ENCODE peak calls at places on chromosomes 1 and 21, in five cellular contexts. One of them, this sample, is unnamed.

GRCh38 chr1:203124011-203124410 is 3.5 kb upstream of the ADORA1 start:
- DNase-seq in gastrocnemius medialis: no peak
- DNase-seq in left ventricle myocardium inferior: no peak
- DNase-seq in CD4-positive, alpha-beta memory T cell: no peak
- DNase-seq in spleen: no peak
- DNase-seq in this sample: no peak

GRCh38 chr1:248375446-248375845 is at the start of gene OR2T6:
- DNase-seq in gastrocnemius medialis: no peak
- DNase-seq in left ventricle myocardium inferior: no peak
- DNase-seq in CD4-positive, alpha-beta memory T cell: no peak
- DNase-seq in spleen: no peak
- DNase-seq in this sample: no peak

GRCh38 chr1:231938651-231939050 is 312.1 kb downstream of the DISC1 start:
- DNase-seq in gastrocnemius medialis: no peak
- DNase-seq in left ventricle myocardium inferior: no peak
- DNase-seq in CD4-positive, alpha-beta memory T cell: no peak
- DNase-seq in spleen: no peak
- DNase-seq in this sample: no peak

GRCh38 chr1:1616045-1616821 is 933 bp downstream of the MIB2 start:
- DNase-seq in gastrocnemius medialis: no peak
- DNase-seq in left ventricle myocardium inferior: no peak
- DNase-seq in CD4-positive, alpha-beta memory T cell: peak; percentile 49
- DNase-seq in spleen: no peak
- DNase-seq in this sample: no peak

GRCh38 chr1:97989094-97989680 is 68.4 kb upstream of the DPYD start:
- DNase-seq in gastrocnemius medialis: no peak
- DNase-seq in left ventricle myocardium inferior: no peak
- DNase-seq in CD4-positive, alpha-beta memory T cell: no peak
- DNase-seq in spleen: no peak
- DNase-seq in this sample: no peak

GRCh38 chr1:211359876-211360275 is 33.2 kb downstream of the TRAF5 start:
- DNase-seq in gastrocnemius medialis: no peak
- DNase-seq in left ventricle myocardium inferior: no peak
- DNase-seq in CD4-positive, alpha-beta memory T cell: no peak
- DNase-seq in spleen: no peak
- DNase-seq in this sample: no peak

GRCh38 chr1:204989266-204990058 is 53.5 kb upstream of the CNTN2 start:
- DNase-seq in gastrocnemius medialis: peak; percentile 41
- DNase-seq in left ventricle myocardium inferior: peak; percentile 61
- DNase-seq in CD4-positive, alpha-beta memory T cell: peak; percentile 27
- DNase-seq in spleen: peak; percentile 89
- DNase-seq in this sample: peak; percentile 84

GRCh38 chr1:113931456-113931855 is 2.3 kb downstream of the HIPK1 start:
- DNase-seq in gastrocnemius medialis: no peak
- DNase-seq in left ventricle myocardium inferior: no peak
- DNase-seq in CD4-positive, alpha-beta memory T cell: peak; percentile 67
- DNase-seq in spleen: no peak
- DNase-seq in this sample: no peak

GRCh38 chr1:6593810-6594209 is 8.9 kb downstream of the KLHL21 start:
- DNase-seq in gastrocnemius medialis: no peak
- DNase-seq in left ventricle myocardium inferior: no peak
- DNase-seq in CD4-positive, alpha-beta memory T cell: no peak
- DNase-seq in spleen: no peak
- DNase-seq in this sample: no peak

DNA sequence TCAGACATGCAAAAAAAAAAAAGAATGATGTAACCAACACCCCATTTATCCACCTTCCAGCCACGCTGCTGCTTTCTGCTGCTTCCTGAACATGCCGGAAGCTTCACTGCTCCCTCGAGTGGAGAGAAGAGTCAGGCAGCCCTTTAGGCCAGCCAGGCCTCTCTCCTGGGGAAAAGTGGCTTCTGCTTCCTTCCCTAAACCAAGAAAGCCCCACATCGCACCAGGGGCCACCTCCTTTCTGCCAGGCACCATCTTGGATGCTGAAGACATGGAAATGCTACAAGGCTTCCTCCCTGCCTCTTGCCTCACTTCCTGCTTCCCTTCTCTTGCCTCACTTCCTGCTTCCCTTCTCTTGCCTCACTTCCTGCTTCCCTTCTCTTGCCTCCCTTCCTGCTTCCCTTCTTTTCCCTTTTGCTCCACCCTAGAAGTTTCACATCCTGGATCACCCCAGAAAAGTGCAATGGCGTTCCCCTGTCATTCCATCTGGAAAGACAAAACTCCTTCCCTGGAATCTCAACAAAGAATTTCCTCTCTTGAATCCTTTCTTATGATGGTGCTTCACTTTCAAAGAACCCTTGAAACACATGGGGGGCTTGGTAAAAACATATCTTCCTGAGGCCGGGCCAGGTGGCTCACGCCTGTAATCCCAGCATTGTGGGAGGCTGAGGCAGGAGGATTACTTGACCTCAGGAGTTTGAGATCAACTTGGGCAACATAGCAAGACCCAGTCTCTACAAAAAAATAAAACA is 18.7 kb downstream of the TNFRSF8 start:
- DNase-seq in gastrocnemius medialis: no peak
- DNase-seq in left ventricle myocardium inferior: no peak
- DNase-seq in CD4-positive, alpha-beta memory T cell: no peak
- DNase-seq in spleen: peak; percentile 34
- DNase-seq in this sample: no peak
- H3K4me3 ChIP-seq in gastrocnemius medialis: no peak overlapping the region
- H3K4me3 ChIP-seq in left ventricle myocardium inferior: no peak overlapping the region
- H3K4me3 ChIP-seq in CD4-positive, alpha-beta memory T cell: no peak overlapping the region
- H3K4me3 ChIP-seq in spleen: no peak overlapping the region
- H3K4me3 ChIP-seq in this sample: no peak overlapping the region

DNA sequence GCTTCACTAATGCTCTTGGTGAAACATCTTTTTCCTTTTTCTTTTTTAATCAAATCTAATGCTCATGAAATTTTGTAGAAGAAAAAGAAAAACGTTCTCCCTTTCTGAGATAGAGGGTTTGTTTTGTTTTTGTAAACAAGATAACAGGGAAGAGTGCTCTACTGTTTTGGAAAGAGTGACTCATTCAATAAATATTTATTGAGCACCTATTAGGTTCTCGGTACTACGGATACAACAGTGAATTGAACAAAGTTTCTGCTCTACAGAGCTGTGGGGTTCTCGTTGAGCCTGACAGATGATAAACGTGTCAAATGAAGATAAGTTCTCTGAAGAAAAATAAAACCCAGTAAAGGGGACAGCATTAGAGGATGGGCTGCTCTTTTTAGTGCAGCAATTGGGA is 7.0 kb downstream of the PGM1 start:
- DNase-seq in gastrocnemius medialis: no peak
- DNase-seq in left ventricle myocardium inferior: no peak
- DNase-seq in CD4-positive, alpha-beta memory T cell: no peak
- DNase-seq in spleen: no peak
- DNase-seq in this sample: no peak
- H3K27ac ChIP-seq in gastrocnemius medialis: peak overlapping the region; percentile 99
- H3K27ac ChIP-seq in left ventricle myocardium inferior: no peak overlapping the region
- H3K27ac ChIP-seq in CD4-positive, alpha-beta memory T cell: no peak overlapping the region
- H3K27ac ChIP-seq in spleen: no peak overlapping the region
- H3K27ac ChIP-seq in this sample: no peak overlapping the region

GRCh38 chr21:34736116-34736870 is 67.5 kb downstream of the CLIC6 start:
- DNase-seq in gastrocnemius medialis: no peak
- DNase-seq in left ventricle myocardium inferior: no peak
- DNase-seq in CD4-positive, alpha-beta memory T cell: no peak
- DNase-seq in spleen: no peak
- DNase-seq in this sample: no peak
- H3K4me3 ChIP-seq in gastrocnemius medialis: no peak overlapping the region
- H3K4me3 ChIP-seq in left ventricle myocardium inferior: no peak overlapping the region
- H3K4me3 ChIP-seq in CD4-positive, alpha-beta memory T cell: no peak overlapping the region
- H3K4me3 ChIP-seq in spleen: no peak overlapping the region
- H3K4me3 ChIP-seq in this sample: no peak overlapping the region

DNA sequence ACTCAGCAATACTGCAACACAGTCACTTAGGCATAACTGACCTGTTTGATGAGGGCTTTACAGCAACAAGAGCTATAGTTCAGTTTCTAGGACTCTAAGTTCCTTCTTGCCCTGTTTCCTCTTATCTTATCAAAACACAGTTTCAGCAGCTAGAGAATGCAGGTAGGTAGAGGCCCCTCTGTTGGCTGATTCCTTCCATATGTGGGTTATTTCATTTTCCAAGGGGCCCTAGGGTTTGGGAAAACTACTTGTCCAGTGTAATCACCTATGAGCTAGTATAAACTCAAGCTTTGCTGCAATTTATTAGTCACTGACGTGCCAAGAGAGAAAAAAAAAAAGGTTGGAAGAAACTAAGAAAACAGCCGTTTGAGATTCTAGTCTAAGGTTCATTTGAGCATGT is 607.7 kb upstream of the USP24 start:
- DNase-seq in gastrocnemius medialis: no peak
- DNase-seq in left ventricle myocardium inferior: no peak
- DNase-seq in CD4-positive, alpha-beta memory T cell: no peak
- DNase-seq in spleen: no peak
- DNase-seq in this sample: no peak
- H3K27ac ChIP-seq in gastrocnemius medialis: no peak overlapping the region
- H3K27ac ChIP-seq in left ventricle myocardium inferior: no peak overlapping the region
- H3K27ac ChIP-seq in CD4-positive, alpha-beta memory T cell: no peak overlapping the region
- H3K27ac ChIP-seq in spleen: no peak overlapping the region
- H3K27ac ChIP-seq in this sample: no peak overlapping the region

DNA sequence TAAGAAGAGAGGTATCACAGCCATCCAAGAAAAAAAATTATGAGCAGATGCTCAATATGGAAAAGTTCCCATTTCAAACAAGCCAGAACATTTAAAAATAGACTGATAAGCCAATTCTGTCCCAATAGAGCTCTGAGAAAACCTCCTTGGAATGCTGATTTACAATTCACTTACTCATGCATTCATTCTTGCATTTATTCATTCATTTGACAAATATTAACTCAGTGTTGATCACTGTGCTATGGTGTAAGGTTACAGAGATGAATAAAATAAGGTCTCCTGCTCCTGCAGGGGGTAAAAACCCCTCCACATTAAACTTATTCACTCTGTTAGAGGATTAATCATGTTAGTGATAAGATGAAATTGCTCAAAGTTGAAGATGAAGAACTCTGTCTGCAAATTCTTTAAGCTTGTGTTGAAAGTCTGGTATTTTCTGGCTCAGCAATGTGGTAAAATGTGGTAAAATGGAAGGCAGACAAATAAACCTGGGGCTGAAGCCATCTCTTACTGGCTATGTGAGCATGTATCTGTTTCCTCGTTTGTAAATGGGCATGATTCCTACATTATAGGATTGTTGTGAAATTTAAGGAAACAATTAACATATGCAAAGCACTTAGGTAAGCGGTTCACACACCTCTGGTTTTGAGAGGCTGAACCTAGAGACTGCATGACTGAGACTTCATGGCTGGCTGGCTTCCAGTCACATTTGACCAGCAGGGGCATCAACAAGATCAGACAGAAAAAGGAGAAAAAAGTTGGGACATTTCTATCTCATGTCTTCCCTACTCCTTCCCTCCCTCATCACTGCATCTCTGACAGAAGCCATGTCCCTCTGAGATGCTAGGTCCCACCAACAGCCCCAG is 45.0 kb upstream of the DAB1 start:
- DNase-seq in gastrocnemius medialis: no peak
- DNase-seq in left ventricle myocardium inferior: no peak
- DNase-seq in CD4-positive, alpha-beta memory T cell: no peak
- DNase-seq in spleen: no peak
- DNase-seq in this sample: no peak
- H3K4me3 ChIP-seq in gastrocnemius medialis: no peak overlapping the region
- H3K4me3 ChIP-seq in left ventricle myocardium inferior: no peak overlapping the region
- H3K4me3 ChIP-seq in CD4-positive, alpha-beta memory T cell: no peak overlapping the region
- H3K4me3 ChIP-seq in spleen: no peak overlapping the region
- H3K4me3 ChIP-seq in this sample: no peak overlapping the region